ENCODE peak calls at places on chromosomes 5 and 9, in four cellular contexts. Z is PC-3, N is GM12865, S is astrocyte. I is an unnamed sample.
A peak's percentile ranks its signal among the peaks of the same experiment; 100 is the strongest.

GRCh38 chr9:136201609-136202448 is 3.1 kb downstream of the LHX3 start:
- DNase-seq in Z (no peak), N (no peak), S (no peak), I (no peak)

GRCh38 chr5:96885518-96886338 is 9.4 kb downstream of the ERAP2 start:
- DNase-seq in Z (no peak), N (peak; percentile 73), S (peak; percentile 32), I (peak; percentile 51)

GRCh38 chr9:114016629-114017423 is 61.3 kb downstream of the AMBP start:
- DNase-seq in Z (no peak), N (no peak), S (no peak), I (no peak)

GRCh38 chr9:95499847-95500246 is 16.9 kb downstream of the PTCH1 start:
- DNase-seq in Z (no peak), N (no peak), S (peak; percentile 34), I (no peak)

GRCh38 chr9:116322521-116322920 is 168.9 kb downstream of the PAPPA start:
- DNase-seq in Z (no peak), N (no peak), S (no peak), I (no peak)

GRCh38 chr9:3732077-3733038 is 206.6 kb upstream of the RFX3 start:
- DNase-seq in Z (peak; percentile 91), N (peak; percentile 83), S (peak; percentile 85), I (peak; percentile 47)

GRCh38 chr9:122822056-122822455 is 6.3 kb downstream of the PDCL start:
- DNase-seq in Z (no peak), N (no peak), S (no peak), I (no peak)

GRCh38 chr5:150263801-150264621 is 25.6 kb downstream of the CAMK2A start:
- DNase-seq in Z (peak; percentile 100), N (no peak), S (peak; percentile 89), I (no peak)

GRCh38 chr5:640461-641330 is 28.6 kb downstream of the CEP72 start:
- DNase-seq in Z (no peak), N (no peak), S (no peak), I (no peak)

GRCh38 chr5:2724831-2725230 is 26.6 kb downstream of the IRX2 start:
- DNase-seq in Z (no peak), N (no peak), S (no peak), I (no peak)

GRCh38 chr5:124079062-124079461 is 567.1 kb downstream of the CSNK1G3 start:
- DNase-seq in Z (no peak), N (no peak), S (no peak), I (no peak)

GRCh38 chr5:170112876-170113516 is 7.3 kb downstream of the FOXI1 start:
- DNase-seq in Z (no peak), N (no peak), S (no peak), I (no peak)

GRCh38 chr5:172509405-172509781 is 55.1 kb upstream of the SH3PXD2B start:
- DNase-seq in Z (no peak), N (no peak), S (no peak), I (no peak)

GRCh38 chr9:137743695-137744094 is 124.9 kb downstream of the EHMT1 start:
- DNase-seq in Z (no peak), N (no peak), S (no peak), I (no peak)

GRCh38 chr5:65508978-65509377 is 27.3 kb upstream of the ADAMTS6 start:
- DNase-seq in Z (peak; percentile 46), N (no peak), S (peak; percentile 14), I (no peak)

GRCh38 chr5:87074934-87075541 is 192.6 kb upstream of the RASA1 start:
- DNase-seq in Z (peak; percentile 78), N (peak; percentile 90), S (no peak), I (peak; percentile 49)

GRCh38 chr5:33649801-33650482 is 209.2 kb downstream of the TARS1 start:
- DNase-seq in Z (peak; percentile 87), N (no peak), S (peak; percentile 96), I (no peak)

GRCh38 chr9:38333047-38333446 is 59.5 kb upstream of the ALDH1B1 start:
- DNase-seq in Z (no peak), N (no peak), S (peak; percentile 14), I (no peak)

GRCh38 chr9:16321461-16322119 is 548.9 kb downstream of the BNC2 start:
- DNase-seq in Z (peak; percentile 69), N (no peak), S (peak; percentile 72), I (peak; percentile 4)

GRCh38 chr9:113594484-113595299 is 131.2 kb downstream of the RGS3 start:
- DNase-seq in Z (no peak), N (no peak), S (no peak), I (no peak)

GRCh38 chr5:148913985-148914421 is 87.6 kb downstream of the ADRB2 start:
- DNase-seq in Z (peak; percentile 96), N (peak; percentile 7), S (peak; percentile 99), I (no peak)

GRCh38 chr9:72909428-72909827 is 43.4 kb downstream of the ALDH1A1 start:
- DNase-seq in Z (no peak), N (no peak), S (no peak), I (no peak)

GRCh38 chr9:124040186-124040920 is 28.8 kb downstream of the LHX2 start:
- DNase-seq in Z (no peak), N (no peak), S (peak; percentile 64), I (no peak)

GRCh38 chr5:137129906-137130680 is 369.0 kb downstream of the SPOCK1 start:
- DNase-seq in Z (no peak), N (no peak), S (no peak), I (no peak)

GRCh38 chr5:91257301-91257700 is 125.8 kb downstream of the ARRDC3 start:
- DNase-seq in Z (no peak), N (no peak), S (no peak), I (no peak)

GRCh38 chr9:4048441-4048840 is 251.4 kb downstream of the GLIS3 start:
- DNase-seq in Z (peak; percentile 56), N (peak; percentile 12), S (peak; percentile 39), I (no peak)

GRCh38 chr5:73617510-73618279 is 8.3 kb upstream of the ARHGEF28 start:
- DNase-seq in Z (peak; percentile 41), N (peak; percentile 61), S (peak; percentile 25), I (no peak)

GRCh38 chr5:174287761-174288160 is 242.3 kb downstream of the NSG2 start:
- DNase-seq in Z (no peak), N (no peak), S (no peak), I (no peak)

GRCh38 chr9:110126457-110126856 is 81.5 kb downstream of the C9orf152 start:
- DNase-seq in Z (no peak), N (no peak), S (no peak), I (no peak)

GRCh38 chr5:375336-375920 is 53.9 kb downstream of the AHRR start:
- DNase-seq in Z (no peak), N (no peak), S (no peak), I (no peak)

GRCh38 chr5:39998518-39998917 is 573.7 kb upstream of the DAB2 start:
- DNase-seq in Z (no peak), N (no peak), S (no peak), I (no peak)

GRCh38 chr5:68582284-68582683 is 366.7 kb downstream of the PIK3R1 start:
- DNase-seq in Z (no peak), N (no peak), S (no peak), I (no peak)

GRCh38 chr9:108766786-108767185 is 89.0 kb downstream of the ACTL7B start:
- DNase-seq in Z (no peak), N (no peak), S (no peak), I (no peak)

GRCh38 chr9:76417394-76417793 is 23.2 kb upstream of the RFK start:
- DNase-seq in Z (no peak), N (no peak), S (no peak), I (no peak)

GRCh38 chr5:159975462-159976019 is 33.4 kb upstream of the TTC1 start:
- DNase-seq in Z (peak; percentile 66), N (no peak), S (peak; percentile 98), I (no peak)
- TF ChIP-seq CTCF in Z (peak; percentile 44), N (no peak), S (peak; percentile 68), I (no peak)

DNA sequence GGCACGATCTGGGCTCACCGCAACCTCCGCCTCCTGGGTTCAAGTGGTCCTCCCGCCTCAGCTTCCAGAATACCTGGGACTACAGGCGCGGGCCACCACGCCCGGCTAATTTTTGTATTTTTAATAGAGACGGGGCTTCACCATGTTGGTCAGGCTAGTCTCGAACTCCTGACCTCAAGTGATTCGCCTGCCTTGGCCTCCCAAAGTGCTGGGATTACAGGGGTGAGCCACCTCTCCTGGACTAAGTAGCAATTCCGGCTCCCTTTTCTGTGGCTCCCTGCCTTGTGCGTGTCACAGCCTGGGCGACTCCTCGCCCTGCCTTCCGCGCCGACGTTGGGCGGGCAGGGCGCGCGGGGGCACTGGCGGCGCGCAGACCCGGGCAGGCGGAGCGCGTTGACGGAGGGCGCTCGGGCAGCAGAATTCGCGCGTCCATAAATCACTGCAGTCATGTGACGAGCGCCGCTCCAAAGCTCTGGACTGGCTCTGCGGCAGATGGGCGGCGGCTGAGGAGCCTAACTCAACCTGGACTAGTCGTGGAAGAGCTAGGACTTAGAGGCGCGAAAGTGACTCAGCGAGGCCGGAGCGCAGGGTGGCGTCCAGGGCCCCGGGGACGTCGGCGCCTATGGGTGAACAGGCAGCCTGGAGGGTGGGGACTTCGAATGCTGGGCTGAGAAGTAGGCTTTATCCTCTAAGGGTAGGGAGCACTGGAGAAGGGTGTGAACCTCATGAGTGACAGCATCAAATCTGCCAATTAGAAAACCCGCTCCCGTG is 1.4 kb upstream of the CIZ1 start:
- DNase-seq in Z (peak; percentile 93), N (peak; percentile 75), S (peak; percentile 72), I (peak; percentile 75)
- TF ChIP-seq CTCF in Z (peak; percentile 60), N (peak; percentile 41), S (no peak), I (peak; percentile 61)

GRCh38 chr5:78187172-78187571 is 107.3 kb downstream of the AP3B1 start:
- DNase-seq in Z (no peak), N (no peak), S (no peak), I (no peak)
- TF ChIP-seq CTCF in Z (no peak), N (no peak), S (no peak), I (no peak)

GRCh38 chr9:20551236-20551635 is 71.1 kb downstream of the MLLT3 start:
- DNase-seq in Z (peak; percentile 57), N (no peak), S (no peak), I (no peak)

GRCh38 chr9:20551835-20552234 is 70.5 kb downstream of the MLLT3 start:
- DNase-seq in Z (peak; percentile 59), N (peak; percentile 47), S (no peak), I (peak; percentile 55)

GRCh38 chr9:20553750-20554149 is 68.5 kb downstream of the MLLT3 start:
- DNase-seq in Z (no peak), N (no peak), S (no peak), I (no peak)

GRCh38 chr9:20550326-20550725 is 72.0 kb downstream of the MLLT3 start:
- DNase-seq in Z (no peak), N (no peak), S (no peak), I (no peak)

GRCh38 chr9:20552874-20553624 is 69.2 kb downstream of the MLLT3 start:
- DNase-seq in Z (peak; percentile 35), N (peak; percentile 58), S (peak; percentile 50), I (peak; percentile 12)
- TF ChIP-seq CTCF in Z (peak; percentile 53), N (no peak), S (peak; percentile 10), I (peak; percentile 44)